ENCODE peak calls at places on chromosomes 6 and 20, in four cellular contexts. Q is GM19239, V is NCI-H226, W is neural crest cell. F is an unnamed sample.
A peak's percentile ranks its signal among the peaks of the same experiment; 100 is the strongest.

GRCh38 chr6:155373276-155373675 is 59.0 kb upstream of the TFB1M start:
- DNase-seq in W (no peak), Q (no peak), V (no peak), F (no peak)

GRCh38 chr20:1364106-1364505 is 28.7 kb downstream of the FKBP1A start:
- DNase-seq in Q (no peak), W (no peak), V (no peak), F (no peak)

GRCh38 chr6:126919947-126920346 is 198.5 kb upstream of the RSPO3 start:
- DNase-seq in W (no peak), Q (no peak), V (peak; percentile 94), F (no peak)

GRCh38 chr6:25009351-25009750 is 73.6 kb upstream of the RIPOR2 start:
- DNase-seq in W (no peak), Q (no peak), V (no peak), F (no peak)

GRCh38 chr6:158518196-158519127 is 41.4 kb upstream of the TMEM181 start:
- DNase-seq in Q (peak; percentile 67), W (peak; percentile 30), V (peak; percentile 84), F (peak; percentile 76)

GRCh38 chr20:2374346-2375125 is 6.2 kb upstream of the TGM6 start:
- DNase-seq in W (no peak), Q (no peak), V (no peak), F (no peak)

GRCh38 chr6:104472245-104472644 is 387.5 kb downstream of the HACE1 start:
- DNase-seq in V (no peak), W (no peak), Q (no peak), F (no peak)

GRCh38 chr6:18308070-18308735 is 43.9 kb upstream of the DEK start:
- DNase-seq in V (peak; percentile 37), Q (no peak), W (no peak), F (no peak)

GRCh38 chr6:32882879-32883250 is 28.9 kb downstream of the PSMB9 start:
- DNase-seq in V (peak; percentile 42), W (no peak), Q (no peak), F (no peak)

GRCh38 chr20:21933526-21933925 is 228.1 kb downstream of the PAX1 start:
- DNase-seq in W (no peak), V (no peak), Q (no peak), F (no peak)

GRCh38 chr6:25442898-25443297 is 163.7 kb downstream of the CARMIL1 start:
- DNase-seq in Q (no peak), W (no peak), V (no peak), F (no peak)

GRCh38 chr6:88166493-88166900 is 350 bp upstream of the CNR1 start:
- DNase-seq in Q (peak; percentile 28), V (no peak), W (peak; percentile 28), F (peak; percentile 76)

GRCh38 chr20:38836991-38837390 is 31.5 kb downstream of the PPP1R16B start:
- DNase-seq in W (no peak), Q (no peak), V (no peak), F (peak; percentile 56)

GRCh38 chr20:24033151-24033550 is 44.6 kb upstream of the GGTLC1 start:
- DNase-seq in W (no peak), Q (no peak), V (no peak), F (no peak)

GRCh38 chr6:25342784-25343183 is 63.6 kb downstream of the CARMIL1 start:
- DNase-seq in V (peak; percentile 12), Q (no peak), W (no peak), F (no peak)

GRCh38 chr6:95384988-95385387 is 192.3 kb upstream of the MANEA start:
- DNase-seq in V (no peak), W (no peak), Q (no peak), F (no peak)

GRCh38 chr20:53032021-53033001 is 60.2 kb downstream of the TSHZ2 start:
- DNase-seq in W (no peak), Q (no peak), V (no peak), F (no peak)

GRCh38 chr6:14732845-14733757 is 512.8 kb upstream of the JARID2 start:
- DNase-seq in W (no peak), V (peak; percentile 45), Q (no peak), F (no peak)

GRCh38 chr20:13261460-13262301 is 40.6 kb downstream of the ISM1 start:
- DNase-seq in V (peak; percentile 5), W (peak; percentile 55), Q (peak; percentile 26), F (peak; percentile 55)

GRCh38 chr6:55822815-55823214 is 52.6 kb downstream of the BMP5 start:
- DNase-seq in W (no peak), V (peak; percentile 63), Q (no peak), F (no peak)